ENCODE peak calls at places on chromosomes 7 and 10, in seven cellular contexts. I is AG09319, R is GM12865, L is foreskin fibroblast, P is cardiac muscle cell, U is astrocyte, H is right lobe of liver. A is an unnamed sample.

GRCh38 chr10:6141296-6142151 is 52.7 kb downstream of the RBM17 start:
- DNase-seq in I (peak), R (peak), L (peak), P (peak), U (peak), H (no peak), A (peak)

GRCh38 chr10:115706482-115707076 is 566.4 kb downstream of the GFRA1 start:
- DNase-seq in I (peak), R (peak), L (peak), P (peak), U (peak), H (no peak), A (no peak)

GRCh38 chr7:25988640-25989039 is 163.4 kb upstream of the NFE2L3 start:
- DNase-seq in I (no peak), R (no peak), L (no peak), P (no peak), U (no peak), H (no peak), A (no peak)

GRCh38 chr7:108136191-108136581 is 6.0 kb upstream of the LAMB4 start:
- DNase-seq in I (no peak), R (no peak), L (no peak), P (no peak), U (no peak), H (no peak), A (no peak)

GRCh38 chr7:124032369-124033092 is at the start of gene TMEM229A:
- DNase-seq in I (no peak), R (peak), L (peak), P (peak), U (peak), H (peak), A (no peak)

GRCh38 chr10:119273413-119273812 is 66.0 kb downstream of the GRK5 start:
- DNase-seq in I (no peak), R (no peak), L (no peak), P (no peak), U (no peak), H (no peak), A (no peak)

GRCh38 chr10:75209325-75210192 is 1.0 kb upstream of the VDAC2 start:
- DNase-seq in I (peak), R (peak), L (peak), P (peak), U (peak), H (peak), A (peak)

GRCh38 chr7:130996205-130996840 is 262.3 kb upstream of the KLF14 start:
- DNase-seq in I (no peak), R (no peak), L (no peak), P (no peak), U (no peak), H (no peak), A (no peak)

GRCh38 chr7:66768865-66769832 is 28.6 kb downstream of the RABGEF1 start:
- DNase-seq in I (no peak), R (no peak), L (peak), P (no peak), U (no peak), H (no peak), A (no peak)

GRCh38 chr7:151115836-151116418 is 29.7 kb downstream of the AGAP3 start:
- DNase-seq in I (no peak), R (no peak), L (no peak), P (no peak), U (no peak), H (no peak), A (peak)

GRCh38 chr10:69752491-69752890 is 49.2 kb upstream of the COL13A1 start:
- DNase-seq in I (no peak), R (no peak), L (no peak), P (no peak), U (no peak), H (no peak), A (no peak)

GRCh38 chr10:124025152-124025551 is 68.2 kb downstream of the CHST15 start:
- DNase-seq in I (no peak), R (no peak), L (no peak), P (no peak), U (no peak), H (no peak), A (no peak)

GRCh38 chr10:70430489-70431445 is 10.7 kb downstream of the NODAL start:
- DNase-seq in I (peak), R (no peak), L (peak), P (peak), U (no peak), H (peak), A (peak)

GRCh38 chr10:98450618-98451017 is 3.9 kb upstream of the HPS1 start:
- DNase-seq in I (no peak), R (no peak), L (no peak), P (no peak), U (no peak), H (no peak), A (no peak)

GRCh38 chr10:95693331-95693667 is 428 bp downstream of the TCTN3 start:
- DNase-seq in I (no peak), R (no peak), L (no peak), P (no peak), U (peak), H (no peak), A (no peak)

GRCh38 chr10:42475168-42476098 is 162.9 kb downstream of the ZNF33B start:
- DNase-seq in I (no peak), R (no peak), L (peak), P (peak), U (no peak), H (peak), A (no peak)

GRCh38 chr10:122655524-122656307 is 43.9 kb downstream of the C10orf120 start:
- DNase-seq in I (no peak), R (no peak), L (no peak), P (no peak), U (no peak), H (no peak), A (no peak)

GRCh38 chr7:106384373-106384772 is 99.6 kb upstream of the NAMPT start:
- DNase-seq in I (no peak), R (no peak), L (no peak), P (no peak), U (no peak), H (no peak), A (no peak)

GRCh38 chr7:36390199-36391090 is 783 bp downstream of the ANLN start:
- DNase-seq in I (peak), R (peak), L (peak), P (peak), U (peak), H (peak), A (peak)

GRCh38 chr7:138842111-138842510 is 44.1 kb upstream of the ATP6V0A4 start:
- DNase-seq in I (no peak), R (no peak), L (peak), P (peak), U (peak), H (no peak), A (peak)

GRCh38 chr7:104931181-104931781 is 82.7 kb upstream of the KMT2E start:
- DNase-seq in I (no peak), R (no peak), L (no peak), P (no peak), U (no peak), H (no peak), A (no peak)

DNA sequence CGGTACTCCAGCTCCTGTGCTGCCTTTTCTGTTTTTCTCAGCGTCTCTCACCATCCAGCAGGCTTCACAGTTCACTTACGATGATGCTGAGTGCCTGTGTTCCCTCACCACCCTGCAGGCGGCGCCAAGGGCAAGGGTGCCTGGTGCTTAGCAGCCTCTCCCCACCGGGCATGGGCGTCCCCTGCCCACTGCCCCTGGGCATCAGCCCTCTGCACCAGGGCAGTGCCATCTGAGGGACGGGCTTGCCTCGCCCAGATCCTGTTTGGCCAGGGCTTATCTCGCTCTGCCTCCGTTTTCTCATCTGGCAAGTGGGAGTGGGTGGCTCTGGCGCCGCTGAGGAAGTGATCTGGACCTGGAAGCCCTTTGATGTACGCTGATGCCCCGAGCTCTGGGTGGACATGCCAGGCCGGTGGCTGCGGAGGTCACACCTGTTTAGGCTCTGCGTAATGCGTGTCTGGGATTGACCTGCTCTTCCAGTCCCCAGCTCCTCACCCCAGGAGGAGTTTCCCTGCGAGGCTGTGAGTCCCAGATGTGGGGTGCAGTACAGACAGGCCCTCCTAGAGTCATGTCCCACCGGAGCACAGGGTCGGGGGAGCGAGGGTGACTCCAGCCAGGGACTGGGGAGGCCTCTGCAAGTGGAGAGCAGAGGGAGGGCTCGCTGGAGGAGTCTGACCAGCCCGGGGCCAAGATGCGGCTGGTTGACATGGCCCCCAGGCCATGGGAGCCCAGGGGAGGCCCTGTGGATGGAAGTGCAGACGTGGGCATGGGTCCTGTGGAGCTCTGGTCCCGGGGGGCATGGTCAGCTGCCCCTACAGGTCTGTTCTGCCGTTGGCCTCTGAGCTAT is 11.8 kb downstream of the TTYH3 start:
- DNase-seq in I (no peak), R (peak), L (no peak), P (no peak), U (no peak), H (no peak), A (no peak)
- TF ChIP-seq CTCF in I (peak), R (peak), L (peak), P (peak), U (no peak), H (no peak), A (peak)

GRCh38 chr10:55989188-55989587 is 371.9 kb downstream of the ZWINT start:
- DNase-seq in I (no peak), R (no peak), L (no peak), P (no peak), U (no peak), H (no peak), A (no peak)
- TF ChIP-seq CTCF in I (no peak), R (no peak), L (no peak), P (no peak), U (no peak), H (peak), A (peak)

DNA sequence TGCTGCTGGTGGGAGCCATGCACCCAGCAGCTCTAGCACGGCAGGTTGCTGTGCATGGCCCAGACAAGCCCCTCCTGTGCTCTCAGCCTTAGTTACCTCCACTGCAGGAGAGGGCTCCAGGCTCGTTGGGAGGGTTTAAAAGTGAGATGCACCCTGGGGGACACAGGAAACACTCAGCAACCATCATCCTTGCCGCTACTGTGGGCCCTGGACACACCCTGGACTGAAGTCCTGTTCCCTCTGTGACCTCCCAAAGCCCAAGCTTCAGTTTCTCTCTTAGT is 49.0 kb downstream of the FOXL3 start:
- DNase-seq in I (no peak), R (no peak), L (no peak), P (no peak), U (no peak), H (no peak), A (no peak)
- TF ChIP-seq CTCF in I (no peak), R (no peak), L (no peak), P (no peak), U (no peak), H (no peak), A (no peak)

GRCh38 chr7:1912472-1913289 is 242.6 kb downstream of the ELFN1 start:
- DNase-seq in I (no peak), R (no peak), L (peak), P (peak), U (peak), H (no peak), A (no peak)
- TF ChIP-seq CTCF in I (peak), R (no peak), L (peak), P (peak), U (peak), H (no peak), A (peak)

A was measured in retinal pigment epithelial cell.